ENCODE peak calls at places on chromosomes 16 and 17, in seven cellular contexts. A, R, Z, H, L, K and C are unnamed samples.
A peak's percentile ranks its signal among the peaks of the same experiment; 100 is the strongest.

GRCh38 chr17:21817791-21818364 is 125.6 kb downstream of the KCNJ18 start:
- DNase-seq in A (no peak), R (no peak), Z (no peak), H (no peak), L (no peak), K (no peak), C (no peak)

GRCh38 chr17:48751172-48751571 is 22.6 kb upstream of the HOXB13 start:
- DNase-seq in A (no peak), R (no peak), Z (no peak), H (no peak), L (no peak), K (no peak), C (no peak)

GRCh38 chr17:46192484-46193245 is 564 bp downstream of the KANSL1 start:
- DNase-seq in A (peak; percentile 67), R (no peak), Z (peak; percentile 74), H (peak; percentile 74), L (no peak), K (peak; percentile 57), C (peak; percentile 88)

GRCh38 chr16:76959166-76959565 is 231.8 kb upstream of the MON1B start:
- DNase-seq in A (peak; percentile 55), R (no peak), Z (no peak), H (no peak), L (no peak), K (no peak), C (no peak)

GRCh38 chr17:43068570-43069367 is 43.7 kb downstream of the RND2 start:
- DNase-seq in A (no peak), R (no peak), Z (no peak), H (peak; percentile 32), L (no peak), K (no peak), C (peak; percentile 16)

GRCh38 chr17:21098934-21099687 is 27.7 kb upstream of the DHRS7B start:
- DNase-seq in A (peak; percentile 87), R (peak; percentile 55), Z (peak; percentile 58), H (peak; percentile 90), L (no peak), K (peak; percentile 62), C (peak; percentile 96)

GRCh38 chr17:21397341-21398050 is 21.3 kb downstream of the KCNJ12 start:
- DNase-seq in A (no peak), R (no peak), Z (no peak), H (no peak), L (no peak), K (no peak), C (peak; percentile 19)

GRCh38 chr16:87044829-87045228 is 272.4 kb downstream of the C16orf95 start:
- DNase-seq in A (no peak), R (no peak), Z (no peak), H (no peak), L (no peak), K (no peak), C (no peak)

GRCh38 chr17:14672830-14673229 is 371.9 kb downstream of the HS3ST3B1 start:
- DNase-seq in A (peak; percentile 89), R (peak; percentile 27), Z (peak; percentile 46), H (no peak), L (no peak), K (no peak), C (peak; percentile 88)

GRCh38 chr17:54924405-54924804 is 23.8 kb downstream of the TOM1L1 start:
- DNase-seq in A (no peak), R (no peak), Z (no peak), H (no peak), L (no peak), K (no peak), C (no peak)

GRCh38 chr17:10349403-10349802 is 23.4 kb downstream of the MYH13 start:
- DNase-seq in A (no peak), R (no peak), Z (no peak), H (no peak), L (no peak), K (no peak), C (peak; percentile 56)

DNA sequence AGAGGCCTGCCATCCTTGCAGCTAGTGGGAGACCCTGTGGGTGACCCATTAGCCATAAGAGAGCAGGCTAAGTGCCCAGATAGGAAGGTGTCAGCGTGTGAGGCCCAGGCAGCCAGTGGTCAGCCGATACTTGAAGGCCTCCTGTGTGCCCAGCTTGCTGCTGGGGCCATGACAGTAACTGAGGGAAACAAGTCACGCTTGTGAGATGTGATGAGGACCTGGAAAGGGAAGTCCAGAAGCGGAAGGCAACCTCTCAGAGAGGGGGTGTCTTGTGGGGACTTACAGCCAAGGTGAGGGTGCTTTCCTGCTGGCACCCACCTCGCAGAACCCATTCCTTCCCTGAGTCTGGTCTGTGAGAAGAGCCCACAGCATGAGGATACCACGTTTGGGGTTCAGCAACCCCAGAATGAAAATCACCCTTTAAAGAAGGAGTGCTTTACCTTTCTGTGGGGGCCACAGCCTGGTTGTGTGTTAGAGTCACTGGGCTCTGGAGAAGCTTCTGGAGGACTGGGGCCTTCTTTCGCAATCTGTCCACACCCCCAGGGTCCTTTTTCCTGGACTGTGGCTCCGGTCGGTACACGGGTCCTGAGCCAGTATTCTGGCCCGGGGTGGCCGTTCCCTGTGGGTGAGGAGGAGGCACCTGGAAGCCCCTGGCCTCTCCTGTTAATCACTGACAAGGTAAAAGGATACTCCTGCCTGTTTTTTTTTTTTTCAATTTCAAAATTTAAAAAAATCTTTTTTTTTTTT is 53.9 kb downstream of the PLCG2 start:
- DNase-seq in A (no peak), R (no peak), Z (no peak), H (no peak), L (no peak), K (no peak), C (no peak)
- H3K4me3 ChIP-seq in A (no peak overlapping the region), R (no peak overlapping the region), Z (no peak overlapping the region), H (no peak overlapping the region), L (no peak overlapping the region), K (no peak overlapping the region), C (no peak overlapping the region)

GRCh38 chr17:79027925-79028491 is 4.0 kb downstream of the C1QTNF1 start:
- DNase-seq in A (no peak), R (no peak), Z (no peak), H (no peak), L (no peak), K (no peak), C (no peak)

GRCh38 chr17:79028496-79029326 is 4.7 kb downstream of the C1QTNF1 start:
- DNase-seq in A (no peak), R (no peak), Z (no peak), H (no peak), L (no peak), K (no peak), C (no peak)

GRCh38 chr17:79029327-79030009 is 5.5 kb downstream of the C1QTNF1 start:
- DNase-seq in A (no peak), R (no peak), Z (no peak), H (no peak), L (no peak), K (no peak), C (no peak)

GRCh38 chr17:79026345-79027273 is 2.6 kb downstream of the C1QTNF1 start:
- DNase-seq in A (peak; percentile 60), R (peak; percentile 72), Z (no peak), H (peak; percentile 70), L (no peak), K (peak; percentile 24), C (no peak)

GRCh38 chr17:79027274-79027924 is 3.4 kb downstream of the C1QTNF1 start:
- DNase-seq in A (no peak), R (no peak), Z (no peak), H (peak; percentile 52), L (no peak), K (no peak), C (no peak)
- H3K4me3 ChIP-seq in A (no peak overlapping the region), R (no peak overlapping the region), Z (no peak overlapping the region), H (peak overlapping the region; percentile 6), L (no peak overlapping the region), K (no peak overlapping the region), C (no peak overlapping the region)

GRCh38 chr16:10743227-10743609 is 424 bp upstream of the NUBP1 start:
- DNase-seq in A (no peak), R (no peak), Z (no peak), H (no peak), L (no peak), K (no peak), C (no peak)

GRCh38 chr16:10743610-10744369 is at the start of gene NUBP1:
- DNase-seq in A (peak; percentile 99), R (peak; percentile 86), Z (peak; percentile 100), H (peak; percentile 97), L (peak; percentile 95), K (peak; percentile 100), C (peak; percentile 98)

GRCh38 chr16:10745856-10746255 is 2.2 kb downstream of the NUBP1 start:
- DNase-seq in A (no peak), R (no peak), Z (no peak), H (no peak), L (no peak), K (no peak), C (no peak)

GRCh38 chr16:10741844-10742243 is 1.8 kb upstream of the NUBP1 start:
- DNase-seq in A (no peak), R (no peak), Z (no peak), H (no peak), L (no peak), K (peak; percentile 61), C (no peak)

DNA sequence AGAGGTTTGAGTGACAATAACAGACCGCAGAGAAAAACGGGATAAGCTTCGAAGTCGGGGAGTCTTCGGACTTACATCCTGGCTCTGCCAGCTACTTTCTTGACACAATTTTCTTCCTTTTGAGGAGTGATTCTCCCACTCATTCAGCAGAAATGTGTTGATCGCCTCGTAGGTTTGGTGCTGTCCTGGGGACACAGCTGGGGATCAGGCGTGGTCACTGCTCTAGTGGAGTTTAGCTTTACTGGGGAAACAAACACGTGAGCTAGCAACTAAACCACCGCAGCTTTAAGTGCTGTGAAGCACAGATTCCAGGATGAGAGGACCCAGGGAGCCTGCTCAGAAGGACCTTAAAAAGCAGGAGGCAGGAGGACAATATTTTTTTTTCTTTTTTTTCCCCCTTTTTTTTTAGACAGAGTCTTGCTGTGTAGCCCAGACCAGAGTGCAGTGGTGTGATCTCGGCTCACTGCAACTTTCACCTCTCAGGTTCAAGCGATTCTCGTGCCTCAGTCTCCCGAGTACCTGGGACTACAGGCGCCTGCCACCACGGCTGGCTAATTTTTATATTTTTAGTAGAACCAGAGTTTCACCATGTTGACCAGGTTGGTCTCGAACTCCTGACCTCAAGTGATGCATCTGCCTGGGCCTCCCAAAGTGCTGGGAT is 858 bp downstream of the NUBP1 start:
- DNase-seq in A (no peak), R (no peak), Z (no peak), H (no peak), L (no peak), K (no peak), C (no peak)
- H3K4me3 ChIP-seq in A (peak overlapping the region; percentile 74), R (peak overlapping the region; percentile 56), Z (no peak overlapping the region), H (peak overlapping the region; percentile 30), L (peak overlapping the region; percentile 52), K (peak overlapping the region; percentile 53), C (peak overlapping the region; percentile 74)

DNA sequence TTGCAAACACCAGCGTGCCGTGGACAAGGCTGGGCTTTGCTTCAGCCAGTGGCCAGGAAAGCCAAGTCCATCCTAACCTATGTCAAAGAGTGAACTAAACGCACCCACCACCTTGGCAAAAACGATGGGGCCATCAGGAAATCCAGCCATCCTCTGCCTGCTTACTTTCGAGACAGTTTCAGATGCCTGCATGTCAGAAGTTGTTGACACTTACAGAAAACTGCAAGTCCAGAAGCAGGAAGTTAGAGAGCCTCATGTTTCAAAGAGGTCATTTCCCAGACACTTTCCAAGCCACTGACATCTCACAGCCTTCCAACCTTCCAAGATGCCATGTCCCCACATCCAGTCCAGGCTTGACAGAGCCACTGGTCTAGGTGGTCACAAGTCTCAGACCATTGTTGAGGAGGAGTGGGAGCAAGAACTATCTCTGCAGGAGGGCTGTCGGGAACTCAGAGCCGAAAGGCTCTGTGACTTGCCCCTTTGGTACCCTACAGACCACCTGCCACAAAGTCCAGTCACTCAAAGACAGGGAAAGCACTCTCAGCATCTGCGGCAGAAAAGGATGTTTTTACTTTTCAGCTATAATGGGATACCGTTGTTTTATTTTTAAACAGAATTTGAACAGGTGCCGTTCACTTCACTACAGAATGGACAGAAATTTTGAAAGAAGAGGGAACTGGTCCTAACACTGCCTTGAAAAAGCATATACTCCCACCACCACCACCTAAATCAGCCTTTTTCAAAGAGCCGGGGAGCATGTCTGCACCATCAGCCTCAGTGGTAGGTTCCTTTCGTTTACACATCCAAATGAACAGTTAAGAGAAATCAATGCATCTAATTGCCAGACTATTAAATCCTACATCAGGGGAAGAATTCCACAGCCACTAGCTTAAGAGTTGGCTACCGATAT is 5.1 kb downstream of the ZNF423 start:
- DNase-seq in A (no peak), R (no peak), Z (no peak), H (no peak), L (no peak), K (no peak), C (no peak)
- H3K4me3 ChIP-seq in A (no peak overlapping the region), R (no peak overlapping the region), Z (no peak overlapping the region), H (no peak overlapping the region), L (no peak overlapping the region), K (no peak overlapping the region), C (no peak overlapping the region)